ENCODE peak calls at places on chromosome 11, in six cellular contexts. J is H9, Z is neuronal stem cell, D is endothelial cell of umbilical vein, A is fibroblast of lung, I is colonic mucosa. L is an unnamed sample.

GRCh38 chr11:95930948-95931347 is 7.0 kb upstream of the MTMR2 start:
- DNase-seq in J (no peak), I (no peak), Z (no peak), A (no peak), D (no peak), L (no peak)

GRCh38 chr11:88169481-88169880 is 5.8 kb downstream of the RAB38 start:
- DNase-seq in D (no peak), J (no peak), I (no peak), A (no peak), Z (no peak), L (peak; percentile 68)

GRCh38 chr11:78038697-78039313 is 15.7 kb upstream of the KCTD14 start:
- DNase-seq in I (peak; percentile 89), J (no peak), D (peak; percentile 26), Z (no peak), A (peak; percentile 47), L (no peak)

GRCh38 chr11:84249344-84250135 is 963.4 kb upstream of the CCDC90B start:
- DNase-seq in A (peak; percentile 55), D (no peak), J (no peak), I (no peak), Z (no peak), L (no peak)

GRCh38 chr11:34318111-34319037 is 39.4 kb downstream of the ABTB2 start:
- DNase-seq in D (no peak), Z (no peak), I (peak; percentile 38), J (no peak), A (peak; percentile 76), L (peak; percentile 58)

GRCh38 chr11:91164452-91164822 is 941.6 kb upstream of the CHORDC1 start:
- DNase-seq in A (peak; percentile 23), J (no peak), Z (no peak), I (no peak), D (no peak), L (no peak)

GRCh38 chr11:705646-706438 is at the start of gene EPS8L2:
- DNase-seq in A (no peak), Z (no peak), J (peak; percentile 45), I (peak; percentile 92), D (no peak), L (peak; percentile 56)

GRCh38 chr11:2507212-2507901 is 62.5 kb downstream of the KCNQ1 start:
- DNase-seq in I (no peak), Z (no peak), A (no peak), J (no peak), D (no peak), L (no peak)

GRCh38 chr11:50214376-50214775 is 181.7 kb downstream of the OR4C45 start:
- DNase-seq in J (no peak), Z (no peak), I (no peak), A (no peak), D (no peak), L (no peak)

GRCh38 chr11:72658989-72659640 is 15.1 kb downstream of the PDE2A start:
- DNase-seq in D (no peak), I (no peak), A (no peak), J (no peak), Z (no peak), L (no peak)

GRCh38 chr11:132409591-132410375 is 1039.4 kb downstream of the NTM start:
- DNase-seq in I (no peak), D (no peak), A (no peak), Z (no peak), J (no peak), L (no peak)

GRCh38 chr11:77027275-77027674 is 6.9 kb upstream of the B3GNT6 start:
- DNase-seq in Z (no peak), D (no peak), J (no peak), A (peak; percentile 77), I (no peak), L (peak; percentile 33)

GRCh38 chr11:7511405-7511804 is 2.4 kb upstream of the PPFIBP2 start:
- DNase-seq in I (peak; percentile 60), D (peak; percentile 65), A (no peak), Z (no peak), J (no peak), L (no peak)

GRCh38 chr11:13983081-13983751 is 20.7 kb downstream of the SPON1 start:
- DNase-seq in A (peak; percentile 76), D (no peak), I (peak; percentile 46), J (no peak), Z (no peak), L (no peak)

GRCh38 chr11:44744160-44744559 is 17.4 kb downstream of the TSPAN18 start:
- DNase-seq in D (no peak), Z (no peak), I (no peak), A (no peak), J (no peak), L (no peak)

GRCh38 chr11:102192349-102193066 is 82.3 kb downstream of the YAP1 start:
- DNase-seq in A (no peak), I (no peak), J (no peak), Z (no peak), D (no peak), L (no peak)

GRCh38 chr11:86370922-86371614 is 3.6 kb upstream of the CCDC81 start:
- DNase-seq in Z (no peak), D (peak; percentile 67), J (no peak), I (no peak), A (peak; percentile 73), L (peak; percentile 83)

GRCh38 chr11:10322830-10323792 is 18.2 kb downstream of the ADM start:
- DNase-seq in A (peak; percentile 85), J (no peak), I (peak; percentile 79), Z (no peak), D (peak; percentile 92), L (peak; percentile 84)

GRCh38 chr11:105298174-105298573 is 158.6 kb upstream of the CARD18 start:
- DNase-seq in J (no peak), A (no peak), Z (no peak), I (no peak), D (no peak), L (no peak)

GRCh38 chr11:117993988-117994741 is 8.0 kb downstream of the IL10RA start:
- DNase-seq in I (no peak), D (no peak), A (no peak), Z (no peak), J (no peak), L (no peak)

GRCh38 chr11:103773059-103773458 is 263.4 kb upstream of the DDI1 start:
- DNase-seq in Z (no peak), D (no peak), I (no peak), A (peak; percentile 92), J (no peak), L (no peak)

GRCh38 chr11:116187026-116187425 is 585.8 kb downstream of the BUD13 start:
- DNase-seq in A (no peak), Z (no peak), D (no peak), I (no peak), J (no peak), L (no peak)

GRCh38 chr11:22624742-22625447 is 728 bp downstream of the FANCF start:
- DNase-seq in D (peak; percentile 63), Z (no peak), A (peak; percentile 70), J (peak; percentile 85), I (peak; percentile 76), L (peak; percentile 76)

GRCh38 chr11:1568451-1568911 is 3.6 kb downstream of the DUSP8 start:
- DNase-seq in Z (no peak), D (no peak), I (peak; percentile 20), A (no peak), J (peak; percentile 84), L (no peak)

GRCh38 chr11:110028904-110029303 is 64.3 kb upstream of the ZC3H12C start:
- DNase-seq in Z (no peak), J (no peak), I (no peak), A (peak; percentile 17), D (no peak), L (peak; percentile 35)

GRCh38 chr11:61602775-61603569 is 22.1 kb upstream of the SYT7 start:
- DNase-seq in A (peak; percentile 97), Z (no peak), I (peak; percentile 66), J (no peak), D (no peak), L (peak; percentile 98)

GRCh38 chr11:77547863-77548551 is 41.7 kb upstream of the AQP11 start:
- DNase-seq in Z (peak; percentile 56), D (peak; percentile 58), I (peak; percentile 65), J (peak; percentile 80), A (peak; percentile 60), L (peak; percentile 47)

GRCh38 chr11:128547946-128548654 is 39.3 kb downstream of the ETS1 start:
- DNase-seq in I (no peak), D (no peak), A (no peak), J (no peak), Z (no peak), L (no peak)
- H3K9ac ChIP-seq in I (peak overlapping the region; percentile 72), D (peak overlapping the region; percentile 67), A (peak overlapping the region; percentile 56), J (no peak overlapping the region), Z (no peak overlapping the region), L (peak overlapping the region; percentile 21)

GRCh38 chr11:128765571-128766530 is 72.0 kb downstream of the FLI1 start:
- DNase-seq in A (peak; percentile 23), I (no peak), J (no peak), Z (no peak), D (no peak), L (no peak)
- H3K9ac ChIP-seq in A (no peak overlapping the region), I (no peak overlapping the region), J (no peak overlapping the region), Z (peak overlapping the region; percentile 34), D (no peak overlapping the region), L (no peak overlapping the region)

GRCh38 chr11:20049231-20049630 is 111.0 kb downstream of the DBX1 start:
- DNase-seq in Z (no peak), J (no peak), A (peak; percentile 61), I (no peak), D (no peak), L (no peak)

GRCh38 chr11:20048707-20049106 is 111.6 kb downstream of the DBX1 start:
- DNase-seq in D (no peak), J (no peak), A (no peak), I (no peak), Z (no peak), L (no peak)

GRCh38 chr11:20047006-20047405 is 113.3 kb downstream of the DBX1 start:
- DNase-seq in Z (no peak), J (no peak), I (no peak), D (no peak), A (no peak), L (peak; percentile 46)

GRCh38 chr11:20047755-20048154 is 112.5 kb downstream of the DBX1 start:
- DNase-seq in D (no peak), J (no peak), Z (no peak), I (no peak), A (no peak), L (no peak)

DNA sequence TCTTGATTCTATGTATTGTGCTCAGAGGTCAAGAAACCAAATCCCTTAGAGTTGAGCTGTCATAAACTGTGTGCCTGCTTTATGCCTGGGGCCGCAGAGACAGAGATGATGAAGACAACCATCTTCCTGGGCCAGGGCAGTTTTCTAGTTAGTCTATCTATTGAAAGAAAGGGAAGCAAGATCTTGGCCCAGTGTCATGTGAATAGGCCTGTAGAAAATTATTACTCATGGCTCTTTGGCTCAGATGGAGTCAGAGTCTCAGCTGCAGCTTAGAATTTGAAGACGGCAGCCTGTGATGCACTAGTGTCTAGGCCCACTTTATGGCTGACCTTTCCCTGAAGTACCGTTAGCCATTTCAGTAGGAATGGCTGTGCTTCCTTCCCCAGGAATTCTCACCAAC is 112.0 kb downstream of the DBX1 start:
- DNase-seq in Z (no peak), D (no peak), A (peak; percentile 76), J (no peak), I (no peak), L (no peak)
- H3K9ac ChIP-seq in Z (no peak overlapping the region), D (no peak overlapping the region), A (no peak overlapping the region), J (no peak overlapping the region), I (no peak overlapping the region), L (no peak overlapping the region)

DNA sequence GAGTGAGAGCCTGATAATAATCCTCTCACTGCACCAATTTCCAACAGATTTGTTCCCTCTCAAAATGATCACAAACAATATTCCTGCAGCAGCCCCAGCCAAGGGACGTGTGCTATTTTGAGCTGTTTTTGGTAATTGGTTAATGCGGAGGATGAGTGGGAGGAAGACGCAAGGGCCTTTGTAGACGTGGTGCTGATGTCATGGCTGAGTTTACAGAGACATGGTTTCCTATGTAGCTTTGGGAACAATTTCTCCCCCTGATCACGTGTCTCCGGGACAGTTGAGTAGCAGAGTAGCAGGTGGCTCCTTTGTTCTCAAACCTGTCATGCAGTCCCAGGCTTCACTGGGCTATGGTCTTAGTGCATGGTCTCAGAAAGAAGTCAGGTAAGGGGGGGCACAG is 183.2 kb upstream of the NECTIN1 start:
- DNase-seq in Z (no peak), I (no peak), D (no peak), A (no peak), J (no peak), L (no peak)
- H3K9ac ChIP-seq in Z (peak overlapping the region; percentile 22), I (no peak overlapping the region), D (no peak overlapping the region), A (no peak overlapping the region), J (no peak overlapping the region), L (no peak overlapping the region)